ENCODE peak calls at places on chromosomes 12 and 14, in eight cellular contexts. G is PC-3; K is RCC 7860; B is EL; Y is nephron progenitor cell; C is effector memory CD4-positive, alpha-beta T cell; M is activated T-cell treated with anti-CD3 and anti-CD28 coated beads, Interleukin-2, amount 50 U/mL, for 72 hours; T is activated naive CD4-positive, alpha-beta T cell. L is an unnamed sample.

GRCh38 chr12:103503546-103504480 is 8.0 kb upstream of the C12orf42 start:
- DNase-seq in T (peak), C (peak), M (peak), Y (peak), G (no peak), K (no peak), B (no peak), L (no peak)

GRCh38 chr14:72578514-72578913 is 315.4 kb downstream of the DPF3 start:
- DNase-seq in C (no peak), Y (no peak), K (no peak), T (no peak), M (no peak), G (no peak), B (no peak), L (no peak)

GRCh38 chr14:77170045-77170444 is 11.6 kb upstream of the TMEM63C start:
- DNase-seq in T (no peak), Y (no peak), K (no peak), C (no peak), B (no peak), G (no peak), M (no peak), L (no peak)

GRCh38 chr14:59187802-59188460 is 536 bp upstream of the DAAM1 start:
- DNase-seq in Y (peak), K (no peak), G (peak), T (peak), C (peak), B (peak), M (peak), L (peak)

GRCh38 chr12:104669851-104670337 is 213.1 kb downstream of the CHST11 start:
- DNase-seq in C (peak), T (no peak), K (no peak), B (no peak), Y (no peak), G (no peak), M (peak), L (no peak)

GRCh38 chr12:46205293-46205692 is 63.5 kb downstream of the SLC38A1 start:
- DNase-seq in M (no peak), C (no peak), G (no peak), Y (no peak), T (no peak), K (no peak), B (no peak), L (no peak)

GRCh38 chr12:57278465-57279453 is 27.8 kb upstream of the STAC3 start:
- DNase-seq in B (no peak), G (no peak), C (no peak), K (no peak), M (no peak), Y (no peak), T (no peak), L (no peak)

GRCh38 chr12:115403253-115403652 is 719.3 kb upstream of the TBX3 start:
- DNase-seq in Y (no peak), M (no peak), T (no peak), B (no peak), C (no peak), G (no peak), K (no peak), L (no peak)

GRCh38 chr12:70052931-70053497 is 190.2 kb upstream of the CNOT2 start:
- DNase-seq in T (no peak), M (no peak), K (peak), Y (no peak), C (no peak), G (peak), B (peak), L (peak)

GRCh38 chr12:164207-164606 is 49.8 kb downstream of the SLC6A12 start:
- DNase-seq in M (no peak), K (no peak), T (no peak), B (no peak), Y (peak), C (no peak), G (no peak), L (no peak)

GRCh38 chr14:29926701-29927595 is 699 bp downstream of the PRKD1 start:
- DNase-seq in M (no peak), C (no peak), G (peak), Y (peak), T (no peak), B (peak), K (no peak), L (peak)

GRCh38 chr12:13504736-13505135 is 308.2 kb downstream of the EMP1 start:
- DNase-seq in M (no peak), Y (no peak), K (no peak), C (no peak), G (no peak), T (no peak), B (no peak), L (no peak)

GRCh38 chr14:49218436-49219092 is 367.6 kb downstream of the RPS29 start:
- DNase-seq in C (no peak), T (no peak), G (peak), Y (no peak), K (no peak), M (no peak), B (no peak), L (no peak)

GRCh38 chr12:93825501-93825888 is 148.3 kb downstream of the CRADD start:
- DNase-seq in M (no peak), Y (no peak), K (no peak), B (no peak), T (no peak), C (no peak), G (no peak), L (no peak)

GRCh38 chr12:6370994-6371754 is 4.2 kb downstream of the SCNN1A start:
- DNase-seq in C (no peak), Y (peak), M (no peak), T (no peak), B (peak), G (peak), K (peak), L (peak)